ENCODE peak calls at places on chromosomes 3 and 15, in seven cellular contexts. One of them, this sample, is unnamed.

GRCh38 chr3:140753865-140754754 is 76.2 kb downstream of the TRIM42 start:
- DNase-seq in MM.1S: peak; percentile 97
- DNase-seq in IMR-90: no peak
- DNase-seq in GM23248: no peak
- DNase-seq in fibroblast of lung: no peak
- DNase-seq in neuronal stem cell: no peak
- DNase-seq in PC-3: peak; percentile 39
- DNase-seq in this sample: peak; percentile 85

GRCh38 chr3:127016461-127016860 is 33.5 kb downstream of the PLXNA1 start:
- DNase-seq in MM.1S: no peak
- DNase-seq in IMR-90: no peak
- DNase-seq in fibroblast of lung: no peak
- DNase-seq in neuronal stem cell: no peak
- DNase-seq in GM23248: no peak
- DNase-seq in PC-3: no peak
- DNase-seq in this sample: no peak

GRCh38 chr3:134372405-134373277 is 1.6 kb downstream of the AMOTL2 start:
- DNase-seq in neuronal stem cell: no peak
- DNase-seq in IMR-90: peak; percentile 30
- DNase-seq in fibroblast of lung: no peak
- DNase-seq in MM.1S: no peak
- DNase-seq in PC-3: no peak
- DNase-seq in GM23248: peak; percentile 39
- DNase-seq in this sample: no peak

GRCh38 chr3:96331341-96331740 is 483.1 kb upstream of the EPHA6 start:
- DNase-seq in PC-3: peak; percentile 59
- DNase-seq in IMR-90: no peak
- DNase-seq in MM.1S: peak; percentile 51
- DNase-seq in GM23248: no peak
- DNase-seq in neuronal stem cell: no peak
- DNase-seq in fibroblast of lung: no peak
- DNase-seq in this sample: no peak

GRCh38 chr3:159762238-159762637 is 226.4 kb upstream of the IL12A start:
- DNase-seq in fibroblast of lung: no peak
- DNase-seq in GM23248: peak; percentile 61
- DNase-seq in IMR-90: no peak
- DNase-seq in PC-3: peak; percentile 76
- DNase-seq in neuronal stem cell: no peak
- DNase-seq in MM.1S: no peak
- DNase-seq in this sample: no peak

GRCh38 chr3:101379695-101380376 is 59.5 kb upstream of the IMPG2 start:
- DNase-seq in GM23248: no peak
- DNase-seq in PC-3: no peak
- DNase-seq in IMR-90: no peak
- DNase-seq in MM.1S: peak; percentile 85
- DNase-seq in fibroblast of lung: no peak
- DNase-seq in neuronal stem cell: no peak
- DNase-seq in this sample: no peak

GRCh38 chr15:97995881-97996603 is 35.5 kb downstream of the ARRDC4 start:
- DNase-seq in fibroblast of lung: peak; percentile 11
- DNase-seq in GM23248: peak; percentile 21
- DNase-seq in MM.1S: peak; percentile 43
- DNase-seq in IMR-90: no peak
- DNase-seq in neuronal stem cell: no peak
- DNase-seq in PC-3: peak; percentile 45
- DNase-seq in this sample: peak; percentile 89

GRCh38 chr3:124097362-124098120 is 105.6 kb upstream of the ROPN1 start:
- DNase-seq in MM.1S: no peak
- DNase-seq in fibroblast of lung: no peak
- DNase-seq in PC-3: peak; percentile 38
- DNase-seq in GM23248: peak; percentile 41
- DNase-seq in neuronal stem cell: no peak
- DNase-seq in IMR-90: no peak
- DNase-seq in this sample: peak; percentile 13

GRCh38 chr3:106114848-106115247 is 246.0 kb upstream of the CBLB start:
- DNase-seq in GM23248: peak; percentile 62
- DNase-seq in PC-3: peak; percentile 81
- DNase-seq in MM.1S: no peak
- DNase-seq in neuronal stem cell: no peak
- DNase-seq in IMR-90: peak; percentile 44
- DNase-seq in fibroblast of lung: peak; percentile 64
- DNase-seq in this sample: peak; percentile 58

GRCh38 chr3:172094621-172095557 is 55.5 kb downstream of the FNDC3B start:
- DNase-seq in MM.1S: peak; percentile 96
- DNase-seq in fibroblast of lung: peak; percentile 28
- DNase-seq in IMR-90: peak; percentile 62
- DNase-seq in neuronal stem cell: no peak
- DNase-seq in GM23248: peak; percentile 55
- DNase-seq in PC-3: no peak
- DNase-seq in this sample: no peak

GRCh38 chr3:73508330-73508954 is 116.3 kb downstream of the PDZRN3 start:
- DNase-seq in neuronal stem cell: peak; percentile 31
- DNase-seq in fibroblast of lung: peak; percentile 84
- DNase-seq in MM.1S: peak; percentile 71
- DNase-seq in GM23248: peak; percentile 85
- DNase-seq in IMR-90: peak; percentile 81
- DNase-seq in PC-3: peak; percentile 62
- DNase-seq in this sample: peak; percentile 45

GRCh38 chr3:55629432-55629831 is 142.3 kb upstream of the WNT5A start:
- DNase-seq in neuronal stem cell: no peak
- DNase-seq in PC-3: peak; percentile 40
- DNase-seq in GM23248: no peak
- DNase-seq in fibroblast of lung: no peak
- DNase-seq in MM.1S: no peak
- DNase-seq in IMR-90: peak; percentile 31
- DNase-seq in this sample: peak; percentile 38

GRCh38 chr3:152258448-152259302 is 10.1 kb upstream of the MBNL1 start:
- DNase-seq in MM.1S: no peak
- DNase-seq in neuronal stem cell: no peak
- DNase-seq in GM23248: peak; percentile 99
- DNase-seq in IMR-90: peak; percentile 95
- DNase-seq in fibroblast of lung: peak; percentile 98
- DNase-seq in PC-3: peak; percentile 97
- DNase-seq in this sample: peak; percentile 98

GRCh38 chr3:67000006-67000405 is 1.9 kb downstream of the KBTBD8 start:
- DNase-seq in GM23248: peak; percentile 87
- DNase-seq in IMR-90: peak; percentile 86
- DNase-seq in fibroblast of lung: peak; percentile 37
- DNase-seq in neuronal stem cell: no peak
- DNase-seq in PC-3: peak; percentile 20
- DNase-seq in MM.1S: peak; percentile 47
- DNase-seq in this sample: peak; percentile 78

GRCh38 chr3:184868477-184868876 is 56.5 kb downstream of the VPS8 start:
- DNase-seq in GM23248: no peak
- DNase-seq in IMR-90: no peak
- DNase-seq in MM.1S: no peak
- DNase-seq in PC-3: no peak
- DNase-seq in fibroblast of lung: no peak
- DNase-seq in neuronal stem cell: no peak
- DNase-seq in this sample: no peak

GRCh38 chr3:159178209-159178897 is 376.5 kb downstream of the MFSD1 start:
- DNase-seq in IMR-90: no peak
- DNase-seq in neuronal stem cell: no peak
- DNase-seq in GM23248: no peak
- DNase-seq in PC-3: no peak
- DNase-seq in MM.1S: no peak
- DNase-seq in fibroblast of lung: no peak
- DNase-seq in this sample: no peak

GRCh38 chr3:110126065-110126464 is 788.7 kb upstream of the DPPA4 start:
- DNase-seq in PC-3: peak; percentile 13
- DNase-seq in neuronal stem cell: no peak
- DNase-seq in GM23248: peak; percentile 13
- DNase-seq in fibroblast of lung: no peak
- DNase-seq in MM.1S: no peak
- DNase-seq in IMR-90: peak; percentile 19
- DNase-seq in this sample: no peak

GRCh38 chr3:45976191-45977091 is 19.2 kb downstream of the FYCO1 start:
- DNase-seq in MM.1S: no peak
- DNase-seq in GM23248: no peak
- DNase-seq in PC-3: no peak
- DNase-seq in IMR-90: no peak
- DNase-seq in fibroblast of lung: no peak
- DNase-seq in neuronal stem cell: no peak
- DNase-seq in this sample: no peak

GRCh38 chr3:78279066-78279465 is 1239.2 kb downstream of the ROBO2 start:
- DNase-seq in GM23248: no peak
- DNase-seq in PC-3: no peak
- DNase-seq in neuronal stem cell: no peak
- DNase-seq in IMR-90: no peak
- DNase-seq in MM.1S: no peak
- DNase-seq in fibroblast of lung: no peak
- DNase-seq in this sample: no peak

GRCh38 chr3:191476053-191476787 is 15.3 kb downstream of the PYDC2 start:
- DNase-seq in PC-3: peak; percentile 45
- DNase-seq in IMR-90: no peak
- DNase-seq in GM23248: no peak
- DNase-seq in neuronal stem cell: no peak
- DNase-seq in MM.1S: no peak
- DNase-seq in fibroblast of lung: peak; percentile 8
- DNase-seq in this sample: no peak

GRCh38 chr3:178302966-178303930 is 233.0 kb upstream of the KCNMB2 start:
- DNase-seq in neuronal stem cell: no peak
- DNase-seq in PC-3: peak; percentile 72
- DNase-seq in GM23248: peak; percentile 10
- DNase-seq in IMR-90: no peak
- DNase-seq in fibroblast of lung: no peak
- DNase-seq in MM.1S: no peak
- DNase-seq in this sample: peak; percentile 52

GRCh38 chr3:24502690-24503089 is 8.0 kb upstream of the THRB start:
- DNase-seq in fibroblast of lung: no peak
- DNase-seq in PC-3: peak; percentile 64
- DNase-seq in MM.1S: no peak
- DNase-seq in IMR-90: no peak
- DNase-seq in GM23248: peak; percentile 56
- DNase-seq in neuronal stem cell: no peak
- DNase-seq in this sample: peak; percentile 80

GRCh38 chr3:64143399-64144130 is 81.7 kb downstream of the PRICKLE2 start:
- DNase-seq in GM23248: peak; percentile 75
- DNase-seq in fibroblast of lung: peak; percentile 71
- DNase-seq in MM.1S: no peak
- DNase-seq in PC-3: peak; percentile 34
- DNase-seq in neuronal stem cell: no peak
- DNase-seq in IMR-90: peak; percentile 75
- DNase-seq in this sample: peak; percentile 79

GRCh38 chr15:97977734-97978133 is 17.2 kb downstream of the ARRDC4 start:
- DNase-seq in fibroblast of lung: no peak
- DNase-seq in neuronal stem cell: no peak
- DNase-seq in MM.1S: no peak
- DNase-seq in IMR-90: no peak
- DNase-seq in PC-3: peak; percentile 46
- DNase-seq in GM23248: no peak
- DNase-seq in this sample: peak; percentile 75

GRCh38 chr3:34185301-34185700 is 386.9 kb downstream of the PDCD6IP start:
- DNase-seq in neuronal stem cell: no peak
- DNase-seq in PC-3: no peak
- DNase-seq in GM23248: no peak
- DNase-seq in IMR-90: no peak
- DNase-seq in MM.1S: peak; percentile 78
- DNase-seq in fibroblast of lung: no peak
- DNase-seq in this sample: no peak

GRCh38 chr3:101779808-101780366 is 876 bp downstream of the NXPE3 start:
- DNase-seq in fibroblast of lung: peak; percentile 11
- DNase-seq in GM23248: peak; percentile 13
- DNase-seq in PC-3: no peak
- DNase-seq in MM.1S: peak; percentile 6
- DNase-seq in IMR-90: no peak
- DNase-seq in neuronal stem cell: no peak
- DNase-seq in this sample: no peak

GRCh38 chr3:165770781-165771180 is 66.4 kb downstream of the BCHE start:
- DNase-seq in GM23248: no peak
- DNase-seq in neuronal stem cell: no peak
- DNase-seq in PC-3: no peak
- DNase-seq in MM.1S: no peak
- DNase-seq in IMR-90: no peak
- DNase-seq in fibroblast of lung: peak; percentile 47
- DNase-seq in this sample: no peak

DNA sequence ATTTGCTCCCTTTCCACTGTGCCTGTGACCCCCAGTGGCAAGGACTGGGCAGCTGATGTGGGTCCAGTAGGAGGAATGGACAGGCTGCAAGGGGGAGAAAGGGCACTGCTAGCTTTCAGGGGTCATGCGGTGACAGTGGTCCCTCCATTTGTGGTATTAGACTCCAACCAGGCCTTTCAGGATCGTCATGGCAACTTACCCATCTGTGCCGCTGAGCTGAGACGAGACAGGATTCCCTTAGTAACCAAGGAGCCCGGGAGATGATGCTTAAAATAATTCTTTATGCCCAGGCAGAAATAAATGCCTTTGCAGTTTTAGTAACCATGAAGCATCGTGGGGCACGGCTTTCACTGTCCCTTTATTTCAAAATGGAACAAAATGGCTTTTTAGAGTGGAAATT is 15.9 kb upstream of the MRPL3 start:
- DNase-seq in IMR-90: no peak
- DNase-seq in PC-3: no peak
- DNase-seq in fibroblast of lung: no peak
- DNase-seq in MM.1S: no peak
- DNase-seq in neuronal stem cell: no peak
- DNase-seq in GM23248: no peak
- DNase-seq in this sample: no peak
- H2AFZ ChIP-seq in IMR-90: peak overlapping the region; percentile 49
- H2AFZ ChIP-seq in PC-3: no peak overlapping the region
- H2AFZ ChIP-seq in fibroblast of lung: no peak overlapping the region
- H2AFZ ChIP-seq in MM.1S: no peak overlapping the region
- H2AFZ ChIP-seq in neuronal stem cell: peak overlapping the region; percentile 45
- H2AFZ ChIP-seq in GM23248: no peak overlapping the region
- H2AFZ ChIP-seq in this sample: no peak overlapping the region

GRCh38 chr3:164375995-164376394 is 702.3 kb downstream of the SI start:
- DNase-seq in PC-3: peak; percentile 16
- DNase-seq in MM.1S: no peak
- DNase-seq in neuronal stem cell: no peak
- DNase-seq in IMR-90: no peak
- DNase-seq in GM23248: peak; percentile 1
- DNase-seq in fibroblast of lung: no peak
- DNase-seq in this sample: no peak
- H3K4me3 ChIP-seq in PC-3: no peak overlapping the region
- H3K4me3 ChIP-seq in MM.1S: no peak overlapping the region
- H3K4me3 ChIP-seq in neuronal stem cell: no peak overlapping the region
- H3K4me3 ChIP-seq in IMR-90: no peak overlapping the region
- H3K4me3 ChIP-seq in GM23248: no peak overlapping the region
- H3K4me3 ChIP-seq in fibroblast of lung: no peak overlapping the region
- H3K4me3 ChIP-seq in this sample: no peak overlapping the region

GRCh38 chr15:41289953-41290352 is 42.4 kb downstream of the OIP5 start:
- DNase-seq in fibroblast of lung: no peak
- DNase-seq in neuronal stem cell: no peak
- DNase-seq in IMR-90: no peak
- DNase-seq in PC-3: no peak
- DNase-seq in GM23248: no peak
- DNase-seq in MM.1S: no peak
- DNase-seq in this sample: no peak
- H2AFZ ChIP-seq in fibroblast of lung: no peak overlapping the region
- H2AFZ ChIP-seq in neuronal stem cell: no peak overlapping the region
- H2AFZ ChIP-seq in IMR-90: no peak overlapping the region
- H2AFZ ChIP-seq in PC-3: no peak overlapping the region
- H2AFZ ChIP-seq in GM23248: no peak overlapping the region
- H2AFZ ChIP-seq in MM.1S: no peak overlapping the region
- H2AFZ ChIP-seq in this sample: no peak overlapping the region

DNA sequence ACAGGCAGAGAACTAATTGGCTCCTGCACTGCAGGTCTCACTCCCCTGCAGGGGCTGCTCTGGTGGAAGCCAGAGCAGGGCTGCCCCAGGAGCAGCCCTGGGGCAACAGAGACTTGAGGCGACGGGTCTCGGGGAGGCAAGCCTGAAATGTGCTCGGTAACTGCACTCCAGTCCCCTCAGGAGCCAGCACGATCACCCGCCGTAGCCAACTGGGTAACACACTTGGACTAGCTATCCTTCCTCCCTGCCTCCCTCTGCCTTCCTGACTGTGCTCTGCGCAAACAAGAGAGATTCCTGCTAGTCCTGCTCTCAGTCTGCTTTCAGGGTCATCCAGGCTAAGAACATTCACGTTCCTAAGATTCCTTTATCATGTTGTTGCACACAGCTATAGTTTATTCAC is 140.7 kb upstream of the NSMCE3 start:
- DNase-seq in fibroblast of lung: no peak
- DNase-seq in GM23248: no peak
- DNase-seq in PC-3: no peak
- DNase-seq in IMR-90: peak; percentile 10
- DNase-seq in MM.1S: no peak
- DNase-seq in neuronal stem cell: no peak
- DNase-seq in this sample: no peak
- H3K4me3 ChIP-seq in fibroblast of lung: no peak overlapping the region
- H3K4me3 ChIP-seq in GM23248: no peak overlapping the region
- H3K4me3 ChIP-seq in PC-3: no peak overlapping the region
- H3K4me3 ChIP-seq in IMR-90: no peak overlapping the region
- H3K4me3 ChIP-seq in MM.1S: no peak overlapping the region
- H3K4me3 ChIP-seq in neuronal stem cell: no peak overlapping the region
- H3K4me3 ChIP-seq in this sample: no peak overlapping the region

This sample was measured in mammary epithelial cell.